ENCODE peak calls at places on chromosomes 4 and X, in four cellular contexts. W is sigmoid colon, A is suprapubic skin, T is adrenal gland. R is an unnamed sample.
A peak's percentile ranks its signal among the peaks of the same experiment; 100 is the strongest.

GRCh38 chr4:7581477-7581876 is 146.7 kb upstream of the PSAPL1 start:
- DNase-seq in W (no peak), A (no peak), T (no peak), R (no peak)

GRCh38 chr4:127012549-127012948 is 620.2 kb upstream of the INTU start:
- DNase-seq in W (no peak), A (no peak), T (no peak), R (no peak)

GRCh38 chr4:113584407-113585150 is 177.0 kb downstream of the CAMK2D start:
- DNase-seq in W (no peak), A (no peak), T (no peak), R (peak; percentile 58)

GRCh38 chrX:46574941-46575381 is 1.4 kb downstream of the CHST7 start:
- DNase-seq in W (no peak), A (no peak), T (peak; percentile 17), R (no peak)

GRCh38 chrX:10884246-10884645 is 226.9 kb upstream of the HCCS start:
- DNase-seq in W (no peak), A (no peak), T (no peak), R (no peak)

GRCh38 chr4:5890063-5890727 is 2.7 kb downstream of the CRMP1 start:
- DNase-seq in W (no peak), A (no peak), T (no peak), R (no peak)

GRCh38 chr4:74886490-74886889 is 46.4 kb upstream of the PARM1 start:
- DNase-seq in W (no peak), A (no peak), T (no peak), R (peak; percentile 11)

GRCh38 chr4:38985363-38986065 is 46.7 kb downstream of the TMEM156 start:
- DNase-seq in W (no peak), A (no peak), T (no peak), R (no peak)

GRCh38 chr4:24896977-24897376 is 15.9 kb downstream of the CCDC149 start:
- DNase-seq in W (no peak), A (no peak), T (no peak), R (no peak)

GRCh38 chr4:85039526-85039925 is 73.0 kb upstream of the WDFY3 start:
- DNase-seq in W (no peak), A (no peak), T (no peak), R (no peak)

GRCh38 chr4:48877827-48878535 is 28.6 kb downstream of the OCIAD2 start:
- DNase-seq in W (no peak), A (no peak), T (no peak), R (no peak)

GRCh38 chr4:16705341-16705740 is 193.1 kb downstream of the LDB2 start:
- DNase-seq in W (no peak), A (no peak), T (no peak), R (no peak)

GRCh38 chrX:41116948-41117347 is 31.7 kb downstream of the USP9X start:
- DNase-seq in W (no peak), A (no peak), T (no peak), R (no peak)

GRCh38 chr4:83484500-83485431 is at the start of gene ABRAXAS1:
- DNase-seq in W (peak; percentile 97), A (peak; percentile 95), T (peak; percentile 96), R (peak; percentile 93)
- TF ChIP-seq POLR2A in W (peak; percentile 55), A (peak; percentile 33), T (peak; percentile 49), R (peak; percentile 96)

DNA sequence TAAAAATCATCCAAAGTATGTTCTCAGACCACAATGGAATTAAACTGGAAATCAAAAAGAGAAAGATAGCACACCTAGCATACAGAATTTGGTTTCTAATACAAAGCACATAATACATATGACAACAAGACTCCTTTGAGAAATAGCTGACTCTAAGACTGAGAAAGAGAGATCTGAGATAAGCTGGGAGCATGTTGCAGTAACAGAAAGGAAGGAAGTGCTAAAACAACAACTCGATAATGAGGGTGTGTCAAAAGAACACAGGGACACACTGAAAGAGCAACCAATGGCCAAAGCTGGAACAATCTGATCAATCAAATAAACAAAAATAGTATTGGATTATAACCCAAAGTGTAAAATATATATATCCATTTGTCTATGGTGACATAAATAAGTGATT is 586.6 kb downstream of the C4orf33 start:
- DNase-seq in W (no peak), A (no peak), T (no peak), R (no peak)
- TF ChIP-seq CTCF in W (no peak), A (no peak), T (no peak), R (no peak)

GRCh38 chrX:136115909-136116297 is 31.4 kb upstream of the FHL1 start:
- DNase-seq in W (no peak), A (no peak), T (no peak), R (no peak)
- H3K27ac ChIP-seq in W (peak overlapping the region; percentile 71), A (no peak overlapping the region), T (no peak overlapping the region), R (no peak overlapping the region)

DNA sequence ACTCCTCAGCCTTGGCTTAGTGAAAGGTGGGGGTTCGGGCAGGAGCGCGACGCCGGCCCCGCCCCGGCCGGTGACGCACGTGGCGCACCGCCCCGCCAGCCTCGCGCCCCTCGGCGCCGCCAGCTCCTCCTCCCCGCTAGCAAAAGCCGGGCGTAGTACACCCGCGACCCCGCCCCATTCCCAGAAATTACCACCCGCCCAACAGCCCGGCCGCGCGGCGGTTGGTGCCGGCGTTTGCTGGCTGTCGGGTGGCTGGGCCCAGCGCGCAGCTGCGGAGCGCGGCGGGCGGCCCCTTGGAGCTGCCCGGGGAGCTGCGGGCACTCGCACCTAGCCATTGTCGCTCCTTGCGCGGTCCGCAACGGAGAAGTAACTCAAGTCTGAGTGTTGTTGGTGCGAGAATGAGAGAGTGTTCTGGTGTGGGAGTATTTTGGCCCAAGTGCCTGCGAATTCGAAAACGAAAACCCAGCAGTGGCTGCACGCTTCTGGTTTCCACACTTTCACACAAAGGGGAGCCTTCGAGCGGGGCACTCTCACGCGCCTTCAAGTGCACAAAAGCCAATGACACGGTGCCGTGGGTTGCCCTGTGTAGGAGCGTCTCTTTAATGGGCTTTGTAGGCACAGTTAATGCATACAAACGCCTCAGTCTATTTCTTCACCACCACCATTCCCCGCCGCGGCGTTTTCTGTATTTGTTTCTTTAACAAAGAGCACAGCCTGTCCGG is 1.0 kb upstream of the ELF2 start:
- DNase-seq in W (peak; percentile 98), A (peak; percentile 97), T (peak; percentile 96), R (peak; percentile 93)
- TF ChIP-seq POLR2A in W (peak; percentile 58), A (no peak), T (peak; percentile 93), R (peak; percentile 93)

GRCh38 chr4:40924793-40925117 is 175.0 kb downstream of the NSUN7 start:
- DNase-seq in W (no peak), A (no peak), T (no peak), R (no peak)
- TF ChIP-seq CTCF in W (no peak), A (no peak), T (no peak), R (no peak)

R was measured in gastrocnemius medialis.